ENCODE peak calls at places on chromosomes 13 and 19, in six cellular contexts. K, A, R, O, U and P are unnamed samples.

GRCh38 chr19:30649934-30650614 is 277.9 kb downstream of the ZNF536 start:
- DNase-seq in R (no peak), U (no peak), O (peak; percentile 38), A (peak; percentile 41), K (peak; percentile 66), P (peak; percentile 69)

GRCh38 chr13:98930014-98930625 is 47.7 kb downstream of the DOCK9 start:
- DNase-seq in U (no peak), O (no peak), A (no peak), R (no peak), K (no peak), P (peak; percentile 98)

GRCh38 chr19:50779504-50780457 is 9.5 kb downstream of the GPR32 start:
- DNase-seq in O (peak; percentile 55), R (no peak), A (no peak), U (no peak), K (peak; percentile 80), P (no peak)

GRCh38 chr13:113497217-113497616 is 6.7 kb upstream of the DCUN1D2 start:
- DNase-seq in A (no peak), O (no peak), K (no peak), U (no peak), R (no peak), P (peak; percentile 25)

GRCh38 chr13:76038920-76039716 is 403.0 kb downstream of the LMO7 start:
- DNase-seq in U (peak; percentile 13), A (peak; percentile 1), K (no peak), R (no peak), O (no peak), P (peak; percentile 12)

GRCh38 chr19:20038358-20039202 is 725 bp downstream of the ZNF682 start:
- DNase-seq in U (no peak), O (no peak), A (no peak), R (no peak), K (no peak), P (no peak)

GRCh38 chr13:53201454-53202225 is 173.0 kb downstream of the OLFM4 start:
- DNase-seq in R (no peak), U (peak; percentile 64), O (no peak), A (no peak), K (peak; percentile 34), P (no peak)

GRCh38 chr13:75368167-75368566 is 113.8 kb downstream of the TBC1D4 start:
- DNase-seq in A (no peak), K (peak; percentile 77), U (no peak), O (peak; percentile 82), R (no peak), P (no peak)

GRCh38 chr13:92221916-92222315 is 823.5 kb downstream of the GPC5 start:
- DNase-seq in O (no peak), K (no peak), A (no peak), U (no peak), R (no peak), P (no peak)

GRCh38 chr13:112875627-112876026 is 93.4 kb upstream of the MCF2L start:
- DNase-seq in U (no peak), A (no peak), O (no peak), K (no peak), R (no peak), P (no peak)

GRCh38 chr13:53264751-53265150 is 236.1 kb downstream of the OLFM4 start:
- DNase-seq in K (no peak), O (no peak), R (no peak), U (no peak), A (no peak), P (no peak)

GRCh38 chr19:9436358-9436757 is 985 bp upstream of the ZNF266 start:
- DNase-seq in K (no peak), A (no peak), R (no peak), U (no peak), O (no peak), P (no peak)

GRCh38 chr19:19444694-19445155 is 39.2 kb downstream of the GATAD2A start:
- DNase-seq in K (peak; percentile 66), A (no peak), O (peak; percentile 85), R (no peak), U (no peak), P (no peak)

GRCh38 chr19:53254451-53255341 is at the start of gene ZNF677:
- DNase-seq in O (peak; percentile 70), R (peak; percentile 66), A (no peak), K (peak; percentile 92), U (peak; percentile 95), P (peak; percentile 78)

GRCh38 chr19:30450101-30450500 is 77.9 kb downstream of the ZNF536 start:
- DNase-seq in K (peak; percentile 86), A (no peak), O (peak; percentile 7), U (no peak), R (no peak), P (peak; percentile 91)

GRCh38 chr19:11887618-11888531 is at the start of gene ZNF69:
- DNase-seq in U (peak; percentile 93), A (peak; percentile 88), O (peak; percentile 60), K (peak; percentile 90), R (peak; percentile 40), P (peak; percentile 91)

GRCh38 chr19:38839816-38840582 is 8.4 kb upstream of the ECH1 start:
- DNase-seq in A (no peak), O (peak; percentile 58), U (no peak), R (no peak), K (no peak), P (no peak)

GRCh38 chr13:41668130-41668757 is 210.9 kb downstream of the RGCC start:
- DNase-seq in O (peak; percentile 87), R (no peak), K (peak; percentile 60), U (no peak), A (peak; percentile 39), P (peak; percentile 87)

GRCh38 chr13:21219044-21219381 is 42.6 kb downstream of the MRPL57 start:
- DNase-seq in K (no peak), U (no peak), O (no peak), A (no peak), R (no peak), P (no peak)

GRCh38 chr19:56193981-56194380 is 3.6 kb downstream of the ZSCAN5B start:
- DNase-seq in O (no peak), A (no peak), K (no peak), U (no peak), R (no peak), P (no peak)

GRCh38 chr19:42176990-42177685 is 40.3 kb downstream of the DEDD2 start:
- DNase-seq in K (peak; percentile 92), A (peak; percentile 90), U (peak; percentile 88), O (peak; percentile 76), R (peak; percentile 66), P (peak; percentile 79)